ENCODE peak calls at places on chromosomes 13 and 19, in four cellular contexts. R is K562, X is IMR-90, J is GM12878. S is an unnamed sample.

GRCh38 chr13:26460652-26461051 is 96.8 kb upstream of the WASF3 start:
- DNase-seq in R (no peak), X (peak; percentile 84), J (no peak), S (no peak)

GRCh38 chr13:59742467-59742866 is 421.3 kb downstream of the DIAPH3 start:
- DNase-seq in R (no peak), X (no peak), J (no peak), S (no peak)

GRCh38 chr13:67296511-67296910 is 66.4 kb upstream of the PCDH9 start:
- DNase-seq in R (no peak), X (peak; percentile 23), J (no peak), S (no peak)

GRCh38 chr19:38290631-38291147 is 13.4 kb upstream of the C19orf33 start:
- DNase-seq in R (no peak), X (peak; percentile 98), J (no peak), S (no peak)

GRCh38 chr19:5803752-5804515 is 933 bp upstream of the NRTN start:
- DNase-seq in R (peak; percentile 94), X (peak; percentile 77), J (peak; percentile 39), S (peak; percentile 89)

GRCh38 chr13:114173261-114173660 is 5.8 kb upstream of the CFAP97D2 start:
- DNase-seq in R (no peak), X (peak; percentile 10), J (no peak), S (no peak)

GRCh38 chr13:112073245-112074138 is 6.5 kb downstream of the SOX1 start:
- DNase-seq in R (no peak), X (no peak), J (no peak), S (no peak)

GRCh38 chr13:110347535-110348308 is 40.6 kb downstream of the COL4A2 start:
- DNase-seq in R (no peak), X (peak; percentile 90), J (no peak), S (no peak)

GRCh38 chr13:42355118-42355840 is 83.3 kb downstream of the AKAP11 start:
- DNase-seq in R (no peak), X (no peak), J (no peak), S (no peak)

GRCh38 chr19:41698746-41699230 is 9.6 kb upstream of the CEACAM5 start:
- DNase-seq in R (no peak), X (no peak), J (peak; percentile 13), S (no peak)

GRCh38 chr13:67493835-67494234 is 263.7 kb upstream of the PCDH9 start:
- DNase-seq in R (peak; percentile 4), X (no peak), J (no peak), S (peak; percentile 15)

DNA sequence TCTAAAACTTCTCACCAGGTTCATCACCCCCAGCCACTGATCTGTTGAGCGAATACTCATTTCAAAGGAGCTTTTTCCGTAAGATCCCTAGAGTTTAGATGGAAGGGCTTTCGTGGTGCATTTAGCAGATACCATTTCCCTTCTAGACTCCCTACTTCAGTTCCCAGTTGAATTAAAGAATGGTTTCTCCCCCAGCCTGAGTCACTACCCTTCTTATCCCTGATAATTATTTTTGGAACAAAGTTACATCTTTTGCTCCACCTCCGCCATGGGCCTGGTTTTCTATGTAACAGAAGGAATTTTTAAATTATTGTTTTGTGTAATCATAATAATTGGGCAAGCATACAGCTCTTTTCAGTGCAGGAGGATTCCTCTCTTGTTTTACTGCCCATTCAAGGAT is 22.0 kb downstream of the USPL1 start:
- DNase-seq in R (no peak), X (peak; percentile 36), J (no peak), S (no peak)
- TF ChIP-seq FOS in R (no peak), X (no peak), J (no peak), S (no peak)

DNA sequence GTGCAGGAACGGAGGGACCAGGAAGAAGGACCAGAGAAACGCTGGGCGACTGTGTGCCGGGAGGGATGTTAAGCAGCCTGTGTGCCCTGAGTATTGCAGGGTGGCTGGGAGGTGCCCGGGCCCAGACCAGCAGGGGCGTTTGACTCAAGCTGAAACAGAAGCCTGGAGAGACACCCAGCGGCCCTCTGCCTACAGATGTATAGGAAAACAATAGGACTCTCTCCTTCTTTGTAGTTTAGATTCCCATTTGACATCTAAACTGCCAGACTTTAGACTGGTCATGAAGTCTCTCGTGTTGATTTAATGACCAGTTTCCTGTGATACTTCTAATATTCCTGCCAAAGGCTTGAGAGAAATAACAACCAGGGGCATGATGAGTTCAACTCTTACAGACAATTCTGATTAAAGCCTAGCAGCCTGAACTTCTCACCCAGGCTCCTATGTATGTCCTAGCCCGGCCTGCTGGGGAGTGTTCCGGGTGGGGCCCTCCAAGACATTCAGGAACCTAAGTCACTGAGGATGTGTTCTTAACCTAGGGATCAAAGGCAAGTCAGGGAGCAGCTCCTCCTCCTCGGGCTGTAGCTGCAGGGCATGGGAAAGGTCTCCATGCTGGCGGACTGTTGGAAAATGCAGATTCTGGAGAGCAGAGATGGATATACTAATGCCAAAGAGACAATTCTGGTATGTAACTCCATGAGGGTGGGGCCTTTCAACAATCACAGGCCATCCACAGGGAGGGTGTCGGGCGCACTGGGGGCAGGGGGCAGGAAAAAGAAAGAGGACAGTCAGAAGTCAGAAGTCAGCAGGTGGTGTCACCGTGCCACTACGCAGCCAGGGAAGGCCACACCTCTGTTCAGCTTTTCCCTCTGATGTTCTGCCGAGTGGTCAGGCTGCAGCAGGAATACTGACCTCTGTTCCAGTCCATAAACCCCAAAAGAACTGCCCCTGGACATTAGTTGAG is 131.9 kb downstream of the STARD13 start:
- DNase-seq in R (no peak), X (peak; percentile 38), J (no peak), S (peak; percentile 96)
- H3K4me3 ChIP-seq in R (no peak overlapping the region), X (no peak overlapping the region), J (no peak overlapping the region), S (no peak overlapping the region)

GRCh38 chr19:49875801-49876421 is 1.2 kb downstream of the AKT1S1 start:
- DNase-seq in R (peak; percentile 59), X (peak; percentile 29), J (no peak), S (peak; percentile 72)
- TF ChIP-seq FOS in R (no peak), X (no peak), J (no peak), S (no peak)

GRCh38 chr13:94706854-94707399 is 5.4 kb downstream of the SOX21 start:
- DNase-seq in R (no peak), X (no peak), J (no peak), S (no peak)
- H3K4me3 ChIP-seq in R (no peak overlapping the region), X (no peak overlapping the region), J (no peak overlapping the region), S (no peak overlapping the region)

DNA sequence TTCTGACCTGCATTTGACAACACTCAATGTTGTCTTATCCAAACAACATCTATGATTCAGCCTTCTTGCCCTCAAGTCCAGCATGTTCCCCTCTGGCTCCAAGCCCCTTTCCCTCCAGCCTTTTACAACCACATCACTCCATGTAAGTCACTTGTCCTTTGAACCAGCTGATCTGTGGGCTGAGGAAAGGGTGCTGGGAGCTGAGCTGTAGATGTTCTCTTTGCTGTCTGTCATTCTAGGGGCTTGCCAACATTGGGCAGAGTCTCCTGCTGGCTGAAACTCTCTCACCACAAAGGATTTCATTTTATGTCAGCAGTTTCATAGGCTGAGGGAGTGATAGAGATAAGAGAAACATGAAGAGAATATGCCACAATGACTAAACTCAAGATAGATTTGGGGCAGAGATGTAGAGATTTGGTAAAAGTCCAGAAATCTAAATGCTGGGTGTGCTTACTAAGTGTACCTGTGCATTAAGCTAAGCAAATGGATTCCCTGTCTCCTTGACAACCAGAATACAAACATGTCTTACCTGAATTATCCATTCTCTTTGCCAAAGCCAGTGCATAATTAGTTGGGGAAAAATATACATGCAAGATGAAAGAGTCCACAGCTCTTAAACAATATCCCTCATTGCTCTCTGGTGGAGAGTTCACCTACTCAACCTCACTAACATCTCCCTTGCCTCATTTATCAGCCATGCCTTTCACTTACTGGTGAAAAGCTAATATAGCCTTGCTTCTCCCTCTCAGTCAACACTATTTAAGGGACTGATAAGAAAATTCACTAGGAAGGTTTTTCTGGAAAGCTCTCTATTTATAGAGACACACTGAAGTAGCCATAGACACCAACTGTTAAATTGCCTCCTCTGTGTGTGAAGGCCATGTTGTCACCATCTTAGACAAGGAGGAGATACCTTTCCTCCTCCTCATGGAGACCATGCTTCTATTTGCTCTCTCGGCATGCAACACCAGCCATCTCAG is 175.5 kb upstream of the SERP2 start:
- DNase-seq in R (no peak), X (peak; percentile 17), J (peak; percentile 34), S (no peak)
- TF ChIP-seq FOS in R (no peak), X (no peak), J (no peak), S (no peak)

DNA sequence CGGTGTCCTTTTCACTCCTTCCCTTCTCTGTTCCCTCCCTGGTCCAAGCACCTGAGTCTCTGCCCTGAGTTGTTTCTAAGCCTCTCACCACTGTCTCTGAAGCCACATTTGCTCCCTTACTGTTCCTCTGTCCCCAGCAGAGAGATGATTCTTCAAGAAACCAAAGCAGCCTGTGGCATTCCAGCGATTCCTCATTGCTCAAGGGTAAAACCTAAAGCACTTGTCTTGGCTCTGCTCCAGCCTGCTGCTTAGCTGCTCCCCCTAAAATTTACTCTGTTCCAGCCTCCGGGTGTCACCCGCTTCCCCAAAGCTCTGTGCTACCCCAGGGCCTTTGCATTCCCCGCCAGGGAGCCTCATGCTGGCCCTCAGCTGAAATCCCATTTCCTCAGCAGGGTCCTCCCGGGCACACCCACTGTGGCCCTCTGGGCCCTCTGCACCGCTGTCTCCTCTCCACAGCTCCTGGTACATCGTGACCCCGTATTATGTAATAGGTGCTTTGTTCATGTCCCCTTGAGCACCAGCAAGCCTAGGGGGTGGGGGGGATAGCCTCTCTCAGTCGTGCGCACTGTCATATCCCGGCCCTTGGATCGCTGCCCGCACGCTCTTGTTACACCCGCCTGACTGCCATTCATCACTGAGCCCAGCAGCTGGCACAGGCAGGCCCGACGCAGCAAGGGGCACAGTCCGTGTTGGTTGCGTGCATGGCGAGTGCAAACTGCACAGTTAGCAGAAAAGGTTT is 15.8 kb downstream of the TECR start:
- DNase-seq in R (no peak), X (no peak), J (no peak), S (no peak)
- H3K4me3 ChIP-seq in R (no peak overlapping the region), X (no peak overlapping the region), J (no peak overlapping the region), S (no peak overlapping the region)

DNA sequence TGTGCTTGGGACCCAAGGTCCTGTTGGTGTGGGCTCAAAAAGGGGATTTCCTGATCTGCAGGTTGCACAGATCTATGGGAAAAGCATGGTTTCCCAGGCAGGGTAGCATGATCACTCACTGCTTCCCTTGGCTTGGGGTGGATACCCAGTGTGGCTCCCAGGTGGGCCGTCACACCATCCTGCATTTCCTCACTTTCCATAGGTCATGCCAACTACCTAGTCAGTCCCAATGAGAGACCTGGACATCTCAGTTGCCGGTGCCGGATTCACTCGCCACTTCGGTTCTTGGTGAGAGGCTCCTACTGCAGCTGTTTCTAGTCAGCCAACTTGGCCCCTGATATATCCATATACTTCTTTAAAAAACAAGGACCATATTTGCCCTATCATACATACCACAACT is 503.0 kb downstream of the PCDH17 start:
- DNase-seq in R (no peak), X (no peak), J (no peak), S (no peak)
- TF ChIP-seq FOS in R (no peak), X (no peak), J (no peak), S (no peak)